ENCODE peak calls at places on chromosome X, in six cellular contexts. U, N, P, V, B and G are unnamed samples.

GRCh38 chrX:12360389-12360788 is 222.1 kb downstream of the FRMPD4 start:
- DNase-seq in P (no peak), V (peak; percentile 63), B (no peak), U (no peak), N (no peak), G (no peak)

GRCh38 chrX:23828894-23829293 is 45.9 kb downstream of the SAT1 start:
- DNase-seq in B (no peak), P (no peak), N (no peak), U (no peak), V (peak; percentile 49), G (no peak)

GRCh38 chrX:131739823-131740222 is 195.9 kb downstream of the OR13H1 start:
- DNase-seq in N (no peak), V (no peak), P (no peak), U (no peak), B (no peak), G (no peak)

GRCh38 chrX:129230850-129231512 is 292.3 kb downstream of the SMARCA1 start:
- DNase-seq in N (no peak), P (no peak), U (no peak), B (no peak), V (no peak), G (no peak)

GRCh38 chrX:2243913-2244460 is 256.8 kb downstream of the DHRSX start:
- DNase-seq in V (peak; percentile 47), N (no peak), U (no peak), P (no peak), B (peak; percentile 80), G (no peak)

GRCh38 chrX:133495464-133496391 is 80.4 kb upstream of the GPC4 start:
- DNase-seq in V (peak; percentile 60), U (peak; percentile 2), B (no peak), N (no peak), P (peak; percentile 1), G (no peak)

GRCh38 chrX:6021316-6022091 is 207.2 kb downstream of the NLGN4X start:
- DNase-seq in B (no peak), N (no peak), V (no peak), P (peak; percentile 21), U (peak; percentile 69), G (peak; percentile 8)

GRCh38 chrX:72057331-72057730 is 74.4 kb downstream of the RTL5 start:
- DNase-seq in U (no peak), N (no peak), V (no peak), P (no peak), B (no peak), G (no peak)

GRCh38 chrX:101393530-101394305 is 2.9 kb downstream of the RPL36A start:
- DNase-seq in B (no peak), P (no peak), N (no peak), U (no peak), V (no peak), G (no peak)

GRCh38 chrX:47571896-47572295 is 10.3 kb upstream of the TIMP1 start:
- DNase-seq in N (no peak), U (no peak), B (no peak), P (no peak), V (no peak), G (no peak)

GRCh38 chrX:65273152-65273551 is 261.4 kb downstream of the LAS1L start:
- DNase-seq in P (no peak), B (no peak), N (no peak), U (no peak), V (no peak), G (no peak)

GRCh38 chrX:46117234-46117633 is 428.0 kb downstream of the ZNF674 start:
- DNase-seq in U (no peak), N (no peak), P (no peak), B (no peak), V (no peak), G (no peak)

GRCh38 chrX:136906921-136907510 is 26.5 kb upstream of the RBMX start:
- DNase-seq in U (no peak), B (no peak), P (no peak), V (no peak), N (no peak), G (no peak)

GRCh38 chrX:129779747-129780146 is at the start of gene SASH3:
- DNase-seq in V (no peak), P (no peak), U (no peak), N (peak; percentile 79), B (no peak), G (peak; percentile 38)

GRCh38 chrX:151902813-151903591 is 9.7 kb upstream of the MAGEA4 start:
- DNase-seq in P (peak; percentile 37), B (peak; percentile 66), U (no peak), V (peak; percentile 71), N (no peak), G (no peak)

GRCh38 chrX:88613338-88613737 is 133.7 kb upstream of the CPXCR1 start:
- DNase-seq in U (peak; percentile 64), V (no peak), P (no peak), N (no peak), B (no peak), G (no peak)

GRCh38 chrX:142204522-142205433 is at the start of gene MAGEC2:
- DNase-seq in U (no peak), N (no peak), V (no peak), B (no peak), P (no peak), G (no peak)

GRCh38 chrX:15301924-15302323 is 13.5 kb downstream of the ASB11 start:
- DNase-seq in U (no peak), N (peak; percentile 81), V (peak; percentile 46), P (peak; percentile 19), B (no peak), G (no peak)

GRCh38 chrX:102154900-102155805 is 624 bp downstream of the BEX5 start:
- DNase-seq in V (no peak), U (peak; percentile 11), B (no peak), N (no peak), P (peak; percentile 14), G (no peak)

GRCh38 chrX:119391279-119391678 is 7.9 kb upstream of the SLC25A43 start:
- DNase-seq in N (no peak), P (peak; percentile 47), B (no peak), V (peak; percentile 40), U (peak; percentile 41), G (no peak)

DNA sequence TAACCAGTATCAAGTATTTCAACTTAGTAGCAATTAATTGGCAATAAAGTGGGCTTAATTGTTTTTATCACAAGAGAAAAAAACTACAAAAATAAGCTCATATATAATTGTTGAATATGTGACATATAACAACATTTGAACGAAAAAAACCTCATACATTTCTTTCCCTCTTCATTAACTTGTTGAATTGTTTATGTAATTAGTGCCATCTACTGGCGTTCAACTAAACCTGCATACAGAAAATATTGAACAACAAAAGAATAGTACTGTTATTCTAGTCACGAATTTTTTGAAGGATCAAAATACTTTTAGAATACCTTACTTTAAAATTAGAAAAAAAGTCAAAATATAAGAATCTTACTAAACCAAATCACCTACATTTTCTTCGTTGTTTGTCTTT is 586.5 kb upstream of the FTHL17 start:
- DNase-seq in V (peak; percentile 50), B (no peak), N (no peak), U (peak; percentile 24), P (no peak), G (peak; percentile 0)
- TF ChIP-seq CTCF in V (peak; percentile 40), B (peak; percentile 2), N (peak; percentile 13), U (no peak), P (peak; percentile 17), G (no peak)

DNA sequence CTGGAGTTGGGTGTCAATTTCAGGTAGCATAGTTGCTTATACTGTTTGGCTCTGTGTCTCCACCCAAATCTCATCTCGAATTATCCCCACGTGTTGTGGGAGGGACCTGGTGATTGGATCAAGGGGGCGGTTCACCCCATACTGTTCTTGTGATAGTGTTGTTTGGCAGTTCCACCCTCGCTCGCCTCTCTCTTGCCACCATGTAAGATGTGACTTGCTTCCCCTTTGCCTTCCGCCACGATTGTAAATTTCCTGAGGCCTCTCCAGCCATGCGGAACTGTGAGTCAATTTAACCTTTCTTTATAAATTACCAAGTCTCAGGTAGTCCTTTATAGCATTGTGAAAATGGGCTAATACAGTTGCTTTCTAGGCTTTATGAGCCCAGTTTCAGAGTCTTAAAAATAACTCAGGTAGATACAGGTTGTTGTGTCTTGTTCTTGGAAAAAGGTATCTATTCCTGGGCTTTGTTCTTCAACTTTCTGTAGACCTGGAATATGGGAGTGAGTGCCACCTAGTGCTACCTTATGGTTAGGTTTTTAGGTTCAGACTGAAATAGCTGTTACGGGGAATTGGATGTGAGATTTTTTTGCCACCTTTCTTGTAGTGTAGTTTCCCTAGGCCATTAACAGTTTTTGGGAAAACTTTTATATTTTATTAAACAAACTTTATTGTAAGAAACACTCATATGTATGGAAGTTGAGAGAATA is 15.6 kb downstream of the PGK1 start:
- DNase-seq in N (no peak), B (no peak), U (peak; percentile 27), V (no peak), P (no peak), G (no peak)
- TF ChIP-seq CTCF in N (no peak), B (peak; percentile 6), U (peak; percentile 33), V (peak; percentile 16), P (no peak), G (no peak)

GRCh38 chrX:153649178-153649914 is 2.3 kb downstream of the DUSP9 start:
- DNase-seq in N (peak; percentile 29), P (peak; percentile 36), B (no peak), V (no peak), U (peak; percentile 81), G (peak; percentile 87)
- TF ChIP-seq CTCF in N (no peak), P (peak; percentile 47), B (no peak), V (peak; percentile 6), U (peak; percentile 79), G (peak; percentile 51)

GRCh38 chrX:154434394-154435168 is 2.4 kb upstream of the GDI1 start:
- DNase-seq in P (no peak), V (no peak), U (no peak), B (no peak), N (no peak), G (no peak)
- TF ChIP-seq CTCF in P (no peak), V (no peak), U (no peak), B (no peak), N (no peak), G (no peak)